ENCODE peak calls at places on chromosomes 7 and 10, in seven cellular contexts. B is hepatocyte, D is left lung, Z is tibial artery, C is GM23248, E is gastrocnemius medialis, T is kidney. U is an unnamed sample. For H3K36me3, the result is how much of the 10 kb centered on the place peaks cover.

GRCh38 chr10:62464308-62464707 is 90.1 kb downstream of the ZNF365 start:
- DNase-seq in E (no peak), B (no peak), Z (no peak), C (peak), T (no peak), D (no peak), U (no peak)

GRCh38 chr10:90862908-90863514 is 5.2 kb upstream of the HTR7 start:
- DNase-seq in B (peak), C (peak), D (no peak), E (no peak), T (no peak), Z (no peak), U (no peak)

GRCh38 chr7:22060863-22061262 is 115.2 kb upstream of the CDCA7L start:
- DNase-seq in Z (no peak), T (no peak), B (no peak), D (no peak), C (no peak), E (no peak), U (no peak)

GRCh38 chr10:102240467-102241036 is 760 bp downstream of the PITX3 start:
- DNase-seq in B (no peak), C (peak), T (peak), E (no peak), Z (no peak), D (no peak), U (no peak)

GRCh38 chr10:112958275-112958995 is 8.4 kb downstream of the TCF7L2 start:
- DNase-seq in B (peak), C (peak), Z (no peak), E (no peak), D (no peak), T (no peak), U (no peak)

GRCh38 chr7:103343758-103344452 is 662 bp downstream of the DNAJC2 start:
- DNase-seq in Z (no peak), T (no peak), B (peak), D (peak), E (no peak), C (peak), U (peak)

GRCh38 chr7:105487559-105488218 is 34.4 kb downstream of the PUS7 start:
- DNase-seq in E (no peak), D (no peak), Z (peak), C (peak), B (peak), T (no peak), U (no peak)

GRCh38 chr10:94890264-94891022 is 48.0 kb upstream of the CYP2C9 start:
- DNase-seq in D (no peak), E (no peak), C (no peak), T (no peak), Z (no peak), B (no peak), U (no peak)

GRCh38 chr10:124701881-124702656 is 42.1 kb downstream of the FAM53B start:
- DNase-seq in D (no peak), B (no peak), Z (peak), C (no peak), E (no peak), T (peak), U (no peak)

GRCh38 chr10:30687698-30688213 is 58.2 kb upstream of the LYZL2 start:
- DNase-seq in E (peak), D (peak), C (peak), Z (peak), T (peak), B (peak), U (peak)

GRCh38 chr10:122746408-122746807 is 46.8 kb upstream of the C10orf120 start:
- DNase-seq in Z (no peak), E (no peak), D (no peak), T (no peak), C (no peak), B (no peak), U (no peak)

GRCh38 chr7:67426654-67427053 is 430.0 kb downstream of the TYW1 start:
- DNase-seq in B (no peak), D (no peak), Z (no peak), E (no peak), T (no peak), C (no peak), U (no peak)

GRCh38 chr10:89836840-89837172 is 135.4 kb downstream of the KIF20B start:
- DNase-seq in Z (no peak), C (no peak), D (no peak), B (no peak), T (no peak), E (no peak), U (no peak)

GRCh38 chr7:155506854-155507337 is 39.5 kb downstream of the CNPY1 start:
- DNase-seq in B (peak), Z (no peak), E (no peak), C (peak), T (peak), D (no peak), U (no peak)

GRCh38 chr7:42227523-42227922 is 9.5 kb downstream of the GLI3 start:
- DNase-seq in C (no peak), D (no peak), Z (no peak), T (no peak), B (no peak), E (no peak), U (no peak)

GRCh38 chr7:112749775-112750174 is 40.4 kb downstream of the TMEM168 start:
- DNase-seq in B (no peak), D (no peak), E (no peak), C (no peak), Z (no peak), T (no peak), U (no peak)

GRCh38 chr10:73110345-73110849 is at the start of gene NUDT13:
- DNase-seq in B (peak), D (peak), C (peak), T (no peak), Z (peak), E (peak), U (peak)

GRCh38 chr7:129843365-129843898 is 109.3 kb downstream of the UBE2H start:
- DNase-seq in E (no peak), Z (no peak), T (no peak), B (no peak), C (no peak), D (no peak), U (no peak)

GRCh38 chr10:87918254-87918859 is 54.9 kb downstream of the PTEN start:
- DNase-seq in B (no peak), D (no peak), C (no peak), Z (no peak), T (no peak), E (no peak), U (no peak)

GRCh38 chr10:87920538-87920937 is 57.1 kb downstream of the PTEN start:
- DNase-seq in D (no peak), T (no peak), Z (no peak), B (no peak), C (no peak), E (no peak), U (no peak)

GRCh38 chr10:87923233-87923632 is 59.8 kb downstream of the PTEN start:
- DNase-seq in C (no peak), B (no peak), Z (no peak), E (no peak), T (no peak), D (no peak), U (no peak)

GRCh38 chr10:87925570-87925969 is 62.1 kb downstream of the PTEN start:
- DNase-seq in D (no peak), B (no peak), C (no peak), T (no peak), Z (no peak), E (no peak), U (no peak)

DNA sequence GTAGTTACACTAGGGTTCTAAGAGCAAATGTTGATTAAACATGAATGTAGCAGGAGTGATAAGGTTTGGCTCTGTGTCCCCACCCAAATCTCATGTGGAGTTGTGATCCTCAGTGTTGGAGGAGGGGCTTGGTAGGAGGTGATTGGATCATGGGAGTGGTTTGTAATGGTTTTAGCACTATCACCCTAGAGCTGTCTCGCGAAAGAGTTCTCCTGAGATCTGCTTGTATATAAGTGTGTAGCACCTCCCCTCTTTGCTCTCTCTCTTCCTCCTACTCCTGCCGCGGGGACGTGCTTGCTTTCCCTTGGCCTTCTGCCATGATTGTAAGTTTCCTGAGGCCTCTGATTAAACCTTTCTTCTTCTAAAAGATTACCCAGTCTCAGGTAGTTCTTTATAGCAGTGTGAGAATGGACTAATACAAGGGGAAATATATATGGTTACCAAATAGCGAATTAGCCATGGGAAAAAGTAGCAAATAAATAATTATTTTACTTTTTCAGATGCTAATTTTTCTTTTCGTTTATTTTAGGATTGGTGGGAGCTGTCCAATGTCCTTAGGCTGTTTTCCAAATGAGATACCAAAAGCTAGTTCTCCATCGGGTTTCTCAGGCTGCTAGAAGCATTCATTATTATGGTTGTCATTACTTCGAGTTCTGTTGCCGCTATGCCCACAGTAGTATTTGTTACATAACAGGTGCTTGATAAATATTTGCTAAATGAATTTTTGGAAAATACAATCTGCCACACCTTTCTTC is 58.7 kb downstream of the PTEN start:
- DNase-seq in C (peak), D (no peak), Z (no peak), B (no peak), E (no peak), T (no peak), U (no peak)
- H3K36me3 ChIP-seq in C (under half), D (under half), Z (under half), B (under half), E (under half), T (under half), U (under half)

DNA sequence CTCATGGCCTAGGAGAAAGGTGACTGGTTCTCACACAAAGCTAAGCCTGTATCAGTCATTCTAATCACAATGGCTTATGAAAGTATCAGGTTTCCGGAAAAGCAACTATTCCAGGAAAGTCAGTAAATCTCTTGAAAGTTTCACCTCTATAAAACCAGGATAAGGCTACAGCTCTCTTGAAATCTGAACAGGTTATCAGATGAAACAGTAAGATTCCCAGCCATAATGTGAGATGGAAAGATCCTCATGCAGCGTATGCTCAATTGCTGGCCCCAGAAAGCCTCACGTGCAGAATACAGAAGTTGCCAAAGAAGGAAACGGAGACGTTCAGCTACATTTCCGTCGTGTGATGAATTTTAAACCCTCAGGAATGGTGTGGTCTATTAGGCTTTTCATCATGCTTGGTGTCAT is 90.0 kb downstream of the PFKFB3 start:
- DNase-seq in C (no peak), E (no peak), D (no peak), B (no peak), Z (no peak), T (no peak), U (no peak)
- H3K27ac ChIP-seq in C (no peak), E (no peak), D (no peak), B (peak), Z (no peak), T (peak), U (no peak)

DNA sequence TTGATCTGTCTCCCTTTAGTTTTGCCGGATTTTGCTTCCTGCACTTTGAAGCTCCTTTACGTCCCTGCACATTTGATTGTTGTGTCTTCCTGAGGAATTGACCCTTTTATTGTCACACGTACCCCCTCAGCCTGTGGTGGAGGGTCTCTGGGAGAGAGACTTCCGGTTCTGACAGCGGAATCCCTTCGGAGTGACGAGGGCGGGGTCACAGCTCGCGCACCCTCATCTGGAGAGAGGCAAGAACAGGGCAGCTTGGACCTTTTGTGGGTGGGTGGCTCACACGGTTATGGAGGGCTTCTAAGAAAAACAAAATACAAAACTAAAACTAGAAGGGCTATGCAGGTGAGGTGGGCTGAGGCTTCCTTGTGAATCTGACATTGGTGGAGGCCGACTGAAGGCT is 26.0 kb downstream of the AMZ1 start:
- DNase-seq in C (no peak), Z (no peak), E (no peak), D (no peak), B (no peak), T (peak), U (no peak)
- H3K36me3 ChIP-seq in C (under half), Z (under half), E (under half), D (under half), B (under half), T (under half), U (under half)

DNA sequence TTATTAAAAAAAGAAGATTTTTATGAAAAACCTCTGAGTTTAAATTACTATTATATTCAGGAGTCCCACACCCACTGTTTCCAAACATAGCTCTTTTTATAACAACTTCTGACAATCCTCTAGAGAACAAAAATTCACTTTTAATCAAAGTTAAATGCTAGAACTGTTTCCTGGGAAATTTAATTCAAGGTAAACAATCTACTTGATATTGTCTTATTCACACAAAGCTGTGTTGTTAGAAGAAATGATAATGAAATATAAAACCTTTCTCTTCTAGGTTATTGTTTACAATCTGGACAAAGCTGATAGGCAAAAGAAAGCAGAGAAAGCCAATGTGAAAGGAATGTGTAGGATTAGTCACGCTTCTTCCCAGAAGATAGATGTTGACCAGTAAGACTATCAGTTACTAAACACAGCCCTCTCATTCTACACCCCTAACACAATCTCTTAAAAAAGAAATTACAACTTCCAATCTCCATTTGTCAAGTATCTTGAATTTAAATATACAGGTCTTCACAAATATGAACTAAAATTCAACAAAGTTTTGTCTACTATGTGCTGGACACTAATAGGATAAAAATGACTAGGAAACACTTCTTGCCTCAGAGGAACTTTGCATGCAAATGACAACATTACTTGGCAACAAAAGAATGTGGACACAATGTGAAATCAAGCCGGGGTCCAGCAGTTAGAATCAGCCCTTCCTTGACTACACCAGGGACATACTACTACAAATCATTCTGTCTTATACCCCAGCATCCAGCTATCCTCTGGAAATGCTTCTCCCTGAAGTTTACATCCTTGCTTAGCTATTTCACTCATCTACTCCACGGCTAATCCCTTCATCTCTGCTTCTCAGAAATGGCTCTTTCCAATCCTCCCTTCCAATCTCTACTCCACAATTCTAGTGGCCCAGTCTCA is 123.7 kb downstream of the IMMP2L start:
- DNase-seq in D (no peak), B (no peak), T (no peak), C (peak), Z (no peak), E (no peak), U (no peak)
- H3K27ac ChIP-seq in D (no peak), B (no peak), T (no peak), C (peak), Z (no peak), E (no peak), U (no peak)

DNA sequence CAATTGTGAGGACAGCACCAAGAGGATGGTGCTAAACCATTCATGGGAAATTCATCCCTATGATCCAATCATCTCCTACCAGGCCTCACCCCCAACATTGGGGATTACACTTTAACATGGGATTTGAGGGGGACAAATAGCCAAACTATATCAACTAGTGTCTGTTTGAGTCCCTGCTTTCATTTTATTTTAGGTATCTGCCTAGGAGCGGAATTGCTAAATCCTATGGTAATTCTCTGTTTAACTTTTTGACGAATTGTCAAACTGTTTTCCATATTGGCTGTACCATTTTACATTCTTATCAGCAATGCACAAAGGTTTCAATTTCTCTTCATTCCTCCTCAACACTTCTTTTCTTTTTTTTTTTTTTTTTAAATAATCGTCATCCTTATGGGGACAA is 318.4 kb upstream of the NRP1 start:
- DNase-seq in B (no peak), E (no peak), Z (no peak), C (no peak), D (no peak), T (no peak), U (no peak)
- H3K36me3 ChIP-seq in B (under half), E (under half), Z (under half), C (under half), D (under half), T (under half), U (under half)